ENCODE peak calls at places on chromosomes 12 and 14, in seven cellular contexts. S, B, J, G, T, Z and Q are unnamed samples.

GRCh38 chr12:96425321-96425720 is 25.1 kb upstream of the CDK17 start:
- DNase-seq in Z (no peak), G (no peak), S (peak; percentile 97), T (peak; percentile 85), B (no peak), J (no peak), Q (no peak)

GRCh38 chr14:50600849-50601248 is 40.9 kb downstream of the ATL1 start:
- DNase-seq in S (no peak), Z (no peak), J (peak; percentile 36), T (peak; percentile 61), B (peak; percentile 7), G (no peak), Q (peak; percentile 40)

GRCh38 chr12:93449277-93449676 is 7.5 kb upstream of the UBE2N start:
- DNase-seq in G (no peak), Z (no peak), T (no peak), S (no peak), J (no peak), B (no peak), Q (no peak)

GRCh38 chr12:15971211-15971610 is 60.1 kb downstream of the DERA start:
- DNase-seq in B (no peak), S (no peak), J (no peak), Z (no peak), T (no peak), G (no peak), Q (no peak)

GRCh38 chr14:93073833-93074769 is 41.6 kb downstream of the ITPK1 start:
- DNase-seq in T (peak; percentile 42), J (no peak), S (peak; percentile 40), G (no peak), B (no peak), Z (no peak), Q (no peak)

GRCh38 chr14:84961637-84962036 is 568.3 kb upstream of the FLRT2 start:
- DNase-seq in Z (no peak), G (peak; percentile 15), B (no peak), J (no peak), T (peak; percentile 5), S (no peak), Q (no peak)

GRCh38 chr12:54411398-54412241 is 7.4 kb downstream of the ITGA5 start:
- DNase-seq in T (peak; percentile 97), B (peak; percentile 92), Z (no peak), G (no peak), S (peak; percentile 96), J (peak; percentile 76), Q (no peak)

GRCh38 chr14:88231626-88232025 is 91.4 kb downstream of the KCNK10 start:
- DNase-seq in G (no peak), S (no peak), T (no peak), B (no peak), J (no peak), Z (no peak), Q (no peak)

GRCh38 chr14:31950760-31951637 is 126.1 kb upstream of the ARHGAP5 start:
- DNase-seq in J (peak; percentile 69), Z (no peak), B (peak; percentile 16), T (peak; percentile 81), S (peak; percentile 48), G (no peak), Q (peak; percentile 70)

GRCh38 chr14:102498005-102498677 is 11.4 kb downstream of the ANKRD9 start:
- DNase-seq in Z (no peak), B (no peak), T (no peak), J (peak; percentile 69), S (no peak), G (no peak), Q (peak; percentile 49)

GRCh38 chr12:64706366-64706765 is 52.8 kb downstream of the GNS start:
- DNase-seq in B (no peak), G (no peak), Z (no peak), S (no peak), T (no peak), J (no peak), Q (no peak)

GRCh38 chr12:4292266-4293063 is 18.9 kb downstream of the CCND2 start:
- DNase-seq in B (no peak), G (no peak), J (no peak), T (no peak), Z (no peak), S (no peak), Q (no peak)

GRCh38 chr14:102930753-102931579 is 8.5 kb downstream of the AMN start:
- DNase-seq in S (peak; percentile 50), B (peak; percentile 61), T (peak; percentile 71), G (no peak), J (peak; percentile 81), Z (no peak), Q (no peak)

GRCh38 chr12:40229690-40230651 is 5.2 kb downstream of the LRRK2 start:
- DNase-seq in Z (no peak), J (no peak), T (no peak), G (no peak), B (no peak), S (no peak), Q (no peak)

GRCh38 chr14:74683406-74683805 is 29.5 kb downstream of the AREL1 start:
- DNase-seq in T (no peak), B (no peak), G (no peak), Z (no peak), S (no peak), J (no peak), Q (no peak)

GRCh38 chr12:23906329-23906728 is 43.1 kb downstream of the SOX5 start:
- DNase-seq in T (peak; percentile 84), Z (no peak), B (no peak), G (peak; percentile 31), S (peak; percentile 45), J (peak; percentile 41), Q (peak; percentile 93)

GRCh38 chr14:52446355-52446754 is 106.0 kb downstream of the TXNDC16 start:
- DNase-seq in B (no peak), G (no peak), Z (no peak), J (no peak), S (no peak), T (no peak), Q (no peak)

GRCh38 chr12:94770777-94771176 is 120.4 kb upstream of the TMCC3 start:
- DNase-seq in S (no peak), G (no peak), T (no peak), B (no peak), J (no peak), Z (no peak), Q (no peak)

GRCh38 chr14:96105921-96106441 is 66.8 kb downstream of the C14orf132 start:
- DNase-seq in B (peak; percentile 91), J (no peak), T (no peak), S (no peak), G (no peak), Z (no peak), Q (no peak)

GRCh38 chr14:100529561-100530031 is 57.6 kb downstream of the BEGAIN start:
- DNase-seq in Z (no peak), J (peak; percentile 19), S (no peak), T (no peak), B (no peak), G (no peak), Q (no peak)

GRCh38 chr12:5172886-5173285 is 129.2 kb downstream of the KCNA5 start:
- DNase-seq in Z (no peak), T (no peak), J (no peak), B (no peak), G (no peak), S (no peak), Q (no peak)

GRCh38 chr12:128705140-128705539 is 118.6 kb downstream of the SLC15A4 start:
- DNase-seq in J (no peak), T (no peak), Z (no peak), B (no peak), G (no peak), S (no peak), Q (no peak)

GRCh38 chr14:49892301-49892635 is 614 bp upstream of the ARF6 start:
- DNase-seq in B (peak; percentile 78), G (peak; percentile 51), S (peak; percentile 82), J (no peak), T (peak; percentile 83), Z (no peak), Q (peak; percentile 76)

GRCh38 chr14:102182190-102182589 is 42.5 kb downstream of the WDR20 start:
- DNase-seq in B (no peak), T (peak; percentile 33), Z (no peak), S (peak; percentile 62), J (no peak), G (no peak), Q (no peak)

GRCh38 chr12:25130741-25131188 is 64.2 kb downstream of the DNAI7 start:
- DNase-seq in Z (no peak), J (no peak), T (peak; percentile 63), B (no peak), G (peak; percentile 6), S (peak; percentile 67), Q (peak; percentile 26)

GRCh38 chr14:63659726-63660125 is 18.1 kb upstream of the WDR89 start:
- DNase-seq in T (no peak), Z (no peak), J (no peak), B (no peak), G (no peak), S (peak; percentile 10), Q (no peak)

GRCh38 chr12:53324779-53325538 is 3.5 kb upstream of the AAAS start:
- DNase-seq in T (peak; percentile 90), Z (no peak), G (peak; percentile 76), J (peak; percentile 91), S (peak; percentile 84), B (peak; percentile 85), Q (peak; percentile 89)
- H3K9ac ChIP-seq in T (peak overlapping the region; percentile 94), Z (no peak overlapping the region), G (peak overlapping the region; percentile 66), J (no peak overlapping the region), S (peak overlapping the region; percentile 81), B (peak overlapping the region; percentile 67), Q (peak overlapping the region; percentile 89)

DNA sequence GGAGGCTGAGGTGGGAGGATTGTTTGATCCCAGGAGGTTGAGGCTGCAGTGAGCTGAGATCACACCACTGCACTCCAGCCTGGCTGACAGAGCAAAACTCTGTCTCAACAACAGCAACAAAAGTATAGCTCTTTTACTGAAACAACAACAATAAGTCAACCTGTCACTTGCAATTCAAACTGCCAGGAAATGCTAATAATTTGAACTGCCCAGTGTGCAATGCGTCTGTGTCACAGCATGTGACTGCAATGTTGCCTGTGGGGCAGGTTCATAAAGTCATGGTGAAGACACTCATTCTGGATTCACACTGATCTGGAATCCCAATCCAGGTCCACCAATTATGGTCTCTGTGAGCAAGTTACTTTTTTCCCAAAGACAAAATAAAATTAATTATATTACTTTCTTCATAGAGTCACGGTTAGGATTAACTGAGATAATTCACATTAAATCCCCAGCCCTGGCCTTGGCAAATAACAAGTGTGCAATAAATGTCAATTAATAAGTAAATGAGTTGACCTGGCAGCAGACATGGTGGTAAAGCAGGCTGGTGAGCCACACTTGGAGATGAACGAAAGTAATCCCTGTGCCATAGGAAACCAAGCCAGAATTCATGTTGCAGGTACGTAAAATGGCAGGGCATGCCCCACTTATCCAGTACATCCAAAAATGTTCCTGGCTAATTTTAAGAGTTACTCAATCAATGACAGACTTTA is 89.1 kb upstream of the CPSF6 start:
- DNase-seq in G (no peak), B (no peak), T (no peak), J (no peak), S (no peak), Z (no peak), Q (no peak)
- H2AK5ac ChIP-seq in G (no peak overlapping the region), B (no peak overlapping the region), T (no peak overlapping the region), J (no peak overlapping the region), S (no peak overlapping the region), Z (no peak overlapping the region), Q (no peak overlapping the region)

GRCh38 chr12:31914927-31915326 is 44.3 kb upstream of the RESF1 start:
- DNase-seq in B (no peak), S (no peak), J (no peak), T (no peak), Z (no peak), G (no peak), Q (no peak)

GRCh38 chr12:31915442-31915841 is 43.8 kb upstream of the RESF1 start:
- DNase-seq in B (no peak), T (no peak), J (no peak), S (no peak), G (no peak), Z (no peak), Q (no peak)
- H3K4ac ChIP-seq in B (no peak overlapping the region), T (no peak overlapping the region), J (no peak overlapping the region), S (no peak overlapping the region), G (no peak overlapping the region), Z (no peak overlapping the region), Q (no peak overlapping the region)

GRCh38 chr12:108649126-108649525 is 15.4 kb upstream of the SELPLG start:
- DNase-seq in Z (no peak), T (no peak), S (peak; percentile 75), J (no peak), G (no peak), B (no peak), Q (no peak)
- H3K9ac ChIP-seq in Z (no peak overlapping the region), T (peak overlapping the region; percentile 57), S (no peak overlapping the region), J (no peak overlapping the region), G (no peak overlapping the region), B (no peak overlapping the region), Q (no peak overlapping the region)